ENCODE peak calls at places on chromosomes 4 and X, in five cellular contexts. X, G, H, M and E are unnamed samples.

GRCh38 chr4:20512980-20513379 is 187.3 kb upstream of the PACRGL start:
- DNase-seq in X (no peak), G (no peak), M (no peak), H (no peak), E (no peak)

GRCh38 chrX:150508461-150509367 is 59.7 kb upstream of the MTM1 start:
- DNase-seq in M (no peak), X (no peak), H (no peak), G (no peak), E (no peak)

GRCh38 chr4:169005453-169006099 is 4.5 kb downstream of the CBR4 start:
- DNase-seq in X (no peak), G (peak), H (no peak), M (no peak), E (no peak)

GRCh38 chr4:76198411-76199237 is 15.0 kb downstream of the SCARB2 start:
- DNase-seq in G (no peak), X (peak), M (no peak), H (peak), E (no peak)

GRCh38 chr4:55921093-55921492 is 27.7 kb upstream of the CEP135 start:
- DNase-seq in X (no peak), H (no peak), M (no peak), G (no peak), E (no peak)

GRCh38 chr4:85933306-85933640 is 426.6 kb downstream of the MAPK10 start:
- DNase-seq in H (no peak), G (no peak), X (no peak), M (no peak), E (no peak)

GRCh38 chrX:85620466-85620865 is 241.0 kb upstream of the POF1B start:
- DNase-seq in H (no peak), M (no peak), X (no peak), G (no peak), E (no peak)

GRCh38 chr4:80486603-80487002 is 151.1 kb downstream of the CFAP299 start:
- DNase-seq in X (no peak), M (no peak), G (no peak), H (no peak), E (no peak)

GRCh38 chrX:151982217-151982616 is 7.7 kb upstream of the GABRE start:
- DNase-seq in X (no peak), M (no peak), H (peak), G (peak), E (no peak)

GRCh38 chr4:5979981-5980380 is 38.2 kb downstream of the C4orf50 start:
- DNase-seq in H (peak), G (no peak), X (peak), M (peak), E (no peak)

GRCh38 chrX:136336623-136337022 is 35.9 kb downstream of the ADGRG4 start:
- DNase-seq in H (no peak), M (peak), X (no peak), G (no peak), E (no peak)

GRCh38 chr4:91958651-91959050 is 345.1 kb upstream of the GRID2 start:
- DNase-seq in X (peak), H (no peak), M (no peak), G (no peak), E (no peak)

GRCh38 chr4:162853788-162854187 is 312.9 kb downstream of the NAF1 start:
- DNase-seq in X (no peak), H (no peak), G (no peak), M (no peak), E (no peak)

GRCh38 chrX:24487576-24487975 is 22.5 kb downstream of the PDK3 start:
- DNase-seq in X (no peak), H (no peak), G (no peak), M (no peak), E (no peak)

GRCh38 chrX:105564536-105564935 is 257.8 kb upstream of the NRK start:
- DNase-seq in H (no peak), M (no peak), X (no peak), G (no peak), E (no peak)

GRCh38 chr4:140103676-140104075 is 50.3 kb downstream of the MAML3 start:
- DNase-seq in G (no peak), M (no peak), H (no peak), X (no peak), E (no peak)

GRCh38 chrX:143095841-143096240 is 70.1 kb downstream of the SPANXN4 start:
- DNase-seq in G (no peak), X (no peak), M (no peak), H (no peak), E (no peak)

GRCh38 chr4:69601065-69601464 is 38.4 kb downstream of the UGT2A2 start:
- DNase-seq in X (no peak), H (no peak), G (no peak), M (no peak), E (no peak)

GRCh38 chr4:128630881-128631280 is 178.6 kb upstream of the JADE1 start:
- DNase-seq in H (no peak), X (no peak), M (no peak), G (no peak), E (no peak)

GRCh38 chrX:258291-259040 is 22.7 kb upstream of the PLCXD1 start:
- DNase-seq in H (no peak), M (no peak), X (no peak), G (no peak), E (no peak)

GRCh38 chr4:2552806-2553205 is 16.4 kb downstream of the FAM193A start:
- DNase-seq in G (no peak), X (no peak), M (no peak), H (no peak), E (no peak)

GRCh38 chr4:111718763-111719537 is 426.3 kb upstream of the FAM241A start:
- DNase-seq in M (no peak), H (no peak), X (no peak), G (no peak), E (no peak)

GRCh38 chrX:1546601-1547275 is 9.8 kb upstream of the P2RY8 start:
- DNase-seq in G (no peak), M (no peak), H (no peak), X (no peak), E (no peak)

DNA sequence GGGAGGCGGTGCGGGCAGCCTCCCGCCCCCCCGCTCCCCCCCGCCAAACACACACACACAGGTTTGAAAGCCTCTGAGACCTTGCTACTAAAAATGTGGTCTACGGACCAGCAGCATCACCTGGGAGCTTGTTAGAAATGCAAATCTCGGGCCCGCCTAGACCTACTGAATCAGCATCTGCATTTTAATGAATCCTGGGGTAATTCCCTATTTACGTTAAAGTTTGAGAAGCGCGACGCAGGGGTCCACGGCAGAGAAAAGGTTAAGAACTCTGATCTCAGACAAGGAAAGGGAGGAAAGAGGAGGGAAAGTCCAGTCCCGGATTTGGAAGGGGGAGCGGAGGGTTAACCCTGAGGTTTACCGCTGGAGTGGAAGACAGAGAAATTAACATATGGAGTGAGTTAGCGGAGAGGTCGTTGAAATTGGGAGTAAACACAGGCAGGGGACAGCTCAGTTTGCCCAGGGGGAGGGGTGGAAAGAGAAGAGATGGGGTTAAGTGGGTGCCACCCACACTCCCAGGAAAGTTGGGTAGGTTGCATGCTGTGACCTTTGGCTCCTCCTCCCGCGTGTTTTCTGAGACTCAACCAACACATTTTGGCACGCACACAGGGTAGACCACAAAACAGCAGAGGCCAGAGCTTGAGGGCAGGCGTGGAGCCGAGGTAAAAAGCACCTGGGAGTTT is 483.6 kb downstream of the BCOR start:
- DNase-seq in H (no peak), M (no peak), X (peak), G (no peak), E (peak)
- TF ChIP-seq JUND in H (no peak), M (no peak), X (no peak), G (no peak), E (no peak)

DNA sequence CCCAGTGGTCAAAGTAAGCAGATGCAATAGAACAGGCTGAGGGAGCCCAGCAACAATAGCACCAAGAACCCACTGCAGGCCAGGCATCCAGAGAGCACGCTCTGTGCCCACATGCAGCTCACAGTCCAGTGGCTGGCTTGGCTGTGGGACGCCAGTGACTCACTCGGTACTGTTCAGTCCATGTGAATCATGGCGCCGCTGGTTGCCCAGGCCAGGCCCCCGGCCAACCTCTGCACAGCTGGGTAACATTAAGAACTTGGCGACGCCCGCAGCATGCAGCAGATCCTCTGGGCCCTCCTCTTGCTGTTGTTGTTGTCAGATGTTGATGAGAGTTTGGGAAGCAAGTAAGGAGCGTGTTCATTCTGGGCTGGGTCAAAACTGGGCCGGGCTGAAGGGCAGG is 60.5 kb downstream of the MSX1 start:
- DNase-seq in H (no peak), G (no peak), M (no peak), X (no peak), E (no peak)
- TF ChIP-seq JUND in H (no peak), G (no peak), M (no peak), X (no peak), E (no peak)

GRCh38 chr4:83067058-83067639 is 32.2 kb downstream of the COPS4 start:
- DNase-seq in M (peak), G (no peak), H (no peak), X (no peak), E (no peak)
- TF ChIP-seq JUND in M (peak), G (no peak), H (no peak), X (no peak), E (no peak)

GRCh38 chr4:98166025-98166730 is 22.9 kb upstream of the STPG2 start:
- DNase-seq in X (no peak), H (no peak), G (no peak), M (peak), E (peak)
- TF ChIP-seq JUND in X (no peak), H (no peak), G (no peak), M (no peak), E (no peak)

DNA sequence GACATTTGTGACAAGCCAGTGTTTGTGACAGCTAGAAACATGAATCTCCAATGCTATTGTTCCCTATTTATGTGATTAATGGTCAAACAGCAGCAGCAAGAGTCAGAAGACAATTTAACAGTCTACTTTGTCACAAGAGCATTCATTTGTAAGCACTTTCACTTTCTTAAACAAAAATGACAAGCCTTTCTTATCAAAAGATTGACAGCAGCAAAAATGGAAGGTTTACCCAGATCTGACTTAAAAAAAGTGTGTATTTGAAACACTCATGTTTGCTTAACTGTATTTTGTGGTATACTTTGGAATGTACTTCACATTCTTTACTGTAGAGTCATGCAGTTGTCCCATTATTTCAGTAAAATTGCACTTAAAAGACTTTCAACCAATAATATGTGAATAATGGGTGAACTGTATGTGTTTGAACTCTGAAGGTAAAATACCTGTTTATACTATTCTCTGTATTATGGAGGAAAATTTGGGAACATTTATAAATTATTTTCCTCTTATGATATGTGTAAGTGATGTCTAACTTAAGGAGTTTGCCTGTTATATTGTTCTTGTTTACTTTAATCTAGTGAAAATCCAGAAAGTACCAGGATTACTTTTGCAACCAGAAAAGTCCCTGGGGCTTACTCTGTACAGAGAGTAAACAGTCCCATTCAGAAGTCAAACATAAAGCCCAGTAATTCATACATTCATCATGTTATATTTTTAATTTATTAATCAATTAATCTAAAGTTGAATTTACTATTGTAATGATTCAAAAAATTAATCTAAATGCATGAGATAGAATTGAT is 314.9 kb upstream of the TRAM1L1 start:
- DNase-seq in M (peak), H (no peak), G (peak), X (no peak), E (no peak)
- TF ChIP-seq JUND in M (peak), H (no peak), G (no peak), X (peak), E (no peak)